ENCODE peak calls at places on chromosomes 4 and X, in nine cellular contexts. M is CD8-positive, alpha-beta memory T cell; O is amygdala; W is mammary epithelial cell; F is natural killer cell treated with Interleukin-12 subunit alpha and Interleukin-12 subunit beta and Interleukin-15 and Interleukin-18, amount 100 ng/mL, for 72 hours; Y is stimulated activated CD8-positive, alpha-beta memory T cell treated with anti-CD3 and anti-CD28 coated beads, Interleukin-4, amount 100 ng/mL, for 24 hours; R is T-helper 17 cell; K is NCI-H345; Q is NCI-H2171 treated with DMSO at 0.1 percent for 48 hours. C is an unnamed sample.

GRCh38 chrX:23784487-23785301 is 1.7 kb downstream of the SAT1 start:
- DNase-seq in O (no peak), R (no peak), K (no peak), Y (no peak), F (no peak), M (no peak), W (peak), Q (no peak), C (no peak)

GRCh38 chrX:115649461-115650063 is 88.6 kb downstream of the PLS3 start:
- DNase-seq in R (no peak), Q (no peak), M (no peak), K (no peak), F (no peak), Y (no peak), W (peak), O (no peak), C (no peak)

GRCh38 chr4:64497526-64497925 is 88.3 kb upstream of the TECRL start:
- DNase-seq in R (no peak), K (no peak), Y (no peak), O (no peak), W (no peak), F (no peak), Q (no peak), M (no peak), C (no peak)

GRCh38 chr4:154595807-154596206 is 5.3 kb upstream of the FGA start:
- DNase-seq in F (no peak), K (no peak), M (no peak), W (peak), Y (no peak), Q (no peak), R (no peak), O (no peak), C (no peak)

GRCh38 chr4:118033148-118034060 is 882 bp upstream of the NDST3 start:
- DNase-seq in M (no peak), O (peak), Y (no peak), Q (peak), F (no peak), R (no peak), K (peak), W (peak), C (no peak)

GRCh38 chrX:15399901-15400500 is 15.8 kb upstream of the VEGFD start:
- DNase-seq in Y (no peak), R (no peak), Q (no peak), F (no peak), M (no peak), K (no peak), O (no peak), W (no peak), C (no peak)

GRCh38 chr4:751676-752075 is 46.0 kb downstream of the PCGF3 start:
- DNase-seq in Y (no peak), O (peak), W (no peak), R (no peak), F (peak), M (no peak), Q (peak), K (peak), C (no peak)

GRCh38 chrX:110038900-110039299 is 36.0 kb downstream of the TMEM164 start:
- DNase-seq in M (no peak), R (no peak), Q (no peak), O (no peak), Y (no peak), K (no peak), F (no peak), W (no peak), C (no peak)

GRCh38 chr4:183449193-183449888 is 4.9 kb downstream of the CDKN2AIP start:
- DNase-seq in F (no peak), M (no peak), R (no peak), Q (no peak), O (no peak), Y (no peak), W (no peak), K (no peak), C (no peak)

GRCh38 chrX:95382799-95383198 is 1301.8 kb upstream of the DIAPH2 start:
- DNase-seq in R (no peak), W (peak), Q (peak), K (no peak), F (no peak), Y (no peak), O (no peak), M (no peak), C (no peak)

GRCh38 chr4:66169341-66169740 is 499.1 kb upstream of the EPHA5 start:
- DNase-seq in Y (no peak), F (no peak), W (peak), O (no peak), K (no peak), M (no peak), Q (no peak), R (no peak), C (no peak)

GRCh38 chr4:119113033-119113655 is 22.5 kb upstream of the MYOZ2 start:
- DNase-seq in W (peak), Q (no peak), Y (no peak), R (no peak), O (no peak), K (no peak), M (no peak), F (no peak), C (no peak)

GRCh38 chr4:89863533-89863932 is 26.6 kb upstream of the SNCA start:
- DNase-seq in Q (no peak), Y (no peak), W (no peak), K (no peak), M (no peak), R (no peak), O (no peak), F (no peak), C (no peak)

GRCh38 chrX:48492293-48492910 is 16.4 kb upstream of the PORCN start:
- DNase-seq in Q (no peak), R (no peak), W (no peak), Y (no peak), F (no peak), M (no peak), O (no peak), K (no peak), C (no peak)